ENCODE peak calls at places on chromosome 3, in eight cellular contexts. V is astrocyte, R is breast epithelium, N is uterus, M is H9, T is pancreas, Y is AG04450, D is Karpas-422. A is an unnamed sample.

GRCh38 chr3:189703865-189704264 is 72.7 kb downstream of the TP63 start:
- DNase-seq in N (no peak), M (no peak), R (no peak), D (no peak), T (no peak), Y (no peak), V (no peak), A (no peak)

GRCh38 chr3:33439421-33440327 is 531 bp downstream of the UBP1 start:
- DNase-seq in N (peak; percentile 47), D (peak; percentile 76), T (peak; percentile 49), V (peak; percentile 17), R (peak; percentile 64), M (peak; percentile 40), Y (no peak), A (peak; percentile 61)

GRCh38 chr3:150327678-150328667 is 80.1 kb upstream of the TSC22D2 start:
- DNase-seq in Y (no peak), M (no peak), R (no peak), V (peak; percentile 80), D (no peak), N (no peak), T (no peak), A (no peak)

GRCh38 chr3:62387251-62387650 is 13.9 kb upstream of the FEZF2 start:
- DNase-seq in M (no peak), N (no peak), D (no peak), V (no peak), R (no peak), Y (no peak), T (no peak), A (no peak)

GRCh38 chr3:194080473-194080872 is 55.5 kb upstream of the HES1 start:
- DNase-seq in M (no peak), V (peak; percentile 36), N (no peak), Y (no peak), T (no peak), R (no peak), D (no peak), A (no peak)

GRCh38 chr3:24220859-24221657 is 273.6 kb downstream of the THRB start:
- DNase-seq in D (no peak), R (no peak), M (no peak), V (peak; percentile 97), T (no peak), N (peak; percentile 65), Y (peak; percentile 68), A (no peak)

GRCh38 chr3:184289426-184289938 is 9.6 kb upstream of the PSMD2 start:
- DNase-seq in D (peak; percentile 93), M (peak; percentile 86), T (no peak), R (no peak), N (no peak), Y (no peak), V (peak; percentile 8), A (no peak)

GRCh38 chr3:193970773-193971206 is 165.2 kb upstream of the HES1 start:
- DNase-seq in R (no peak), V (peak; percentile 71), D (no peak), M (no peak), N (no peak), Y (no peak), T (no peak), A (no peak)

GRCh38 chr3:98734311-98734710 is 28.8 kb upstream of the ST3GAL6 start:
- DNase-seq in V (no peak), Y (no peak), T (no peak), N (no peak), M (no peak), R (no peak), D (no peak), A (no peak)

GRCh38 chr3:98733778-98734281 is 29.3 kb upstream of the ST3GAL6 start:
- DNase-seq in T (no peak), V (peak; percentile 8), D (no peak), N (no peak), M (no peak), Y (no peak), R (no peak), A (peak; percentile 7)

GRCh38 chr3:98735296-98735695 is 27.8 kb upstream of the ST3GAL6 start:
- DNase-seq in N (no peak), V (no peak), T (no peak), R (no peak), M (no peak), D (no peak), Y (no peak), A (no peak)

GRCh38 chr3:98735761-98736269 is 27.3 kb upstream of the ST3GAL6 start:
- DNase-seq in Y (no peak), T (no peak), M (no peak), V (peak; percentile 4), R (no peak), D (no peak), N (no peak), A (no peak)

DNA sequence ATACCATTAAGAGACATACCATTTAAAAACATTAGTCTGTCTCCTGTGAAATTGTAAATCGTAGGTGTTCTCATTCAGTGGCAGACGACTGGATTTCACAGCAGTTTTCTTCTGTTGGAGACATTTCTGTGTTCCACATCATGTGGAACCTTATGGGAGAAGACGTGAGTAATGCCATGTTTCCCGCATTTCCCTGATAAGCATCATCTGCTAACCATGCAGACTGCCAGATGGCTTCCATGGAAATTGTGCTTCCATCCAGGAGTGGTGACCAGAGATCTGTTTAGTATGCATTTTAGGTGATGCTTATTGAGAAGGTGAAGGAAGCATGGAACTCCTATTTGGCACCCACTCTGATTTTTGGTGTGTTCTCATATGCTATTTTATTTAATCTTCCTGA is 28.4 kb upstream of the ST3GAL6 start:
- DNase-seq in T (no peak), D (no peak), M (no peak), N (no peak), R (no peak), V (peak; percentile 54), Y (no peak), A (no peak)
- H3K27ac ChIP-seq in T (no peak overlapping the region), D (no peak overlapping the region), M (no peak overlapping the region), N (no peak overlapping the region), R (no peak overlapping the region), V (no peak overlapping the region), Y (no peak overlapping the region), A (no peak overlapping the region)

DNA sequence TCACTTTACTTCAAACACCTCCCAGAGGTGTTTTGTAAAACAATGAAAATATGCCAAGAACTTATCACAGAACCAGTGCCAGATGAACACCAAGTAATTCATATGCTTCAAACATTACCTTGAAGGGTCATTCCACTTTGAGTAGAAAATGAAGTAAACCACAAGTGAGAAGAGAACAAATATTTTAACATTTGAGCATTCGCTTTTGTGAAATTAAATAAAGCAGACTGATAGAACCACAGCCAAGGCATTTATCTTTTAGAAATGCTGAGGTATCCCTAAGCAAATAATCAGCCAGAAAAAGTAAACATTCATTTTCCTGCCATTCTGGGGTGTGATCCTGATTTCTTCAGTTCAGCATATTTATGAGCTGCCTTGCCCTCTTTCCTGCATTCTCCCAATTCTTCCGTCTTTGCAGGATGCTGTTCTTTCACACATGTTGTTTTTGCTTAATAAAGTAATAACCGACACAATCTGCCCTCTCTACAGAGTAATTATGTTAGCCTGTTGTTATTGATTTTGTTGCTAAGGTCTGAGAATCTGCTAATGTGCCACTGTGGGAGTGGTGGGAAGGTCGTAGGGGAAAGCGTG is 235.6 kb upstream of the TGFBR2 start:
- DNase-seq in V (peak; percentile 86), N (no peak), T (no peak), Y (no peak), D (no peak), R (no peak), M (no peak), A (no peak)
- H3K27ac ChIP-seq in V (no peak overlapping the region), N (peak overlapping the region; percentile 65), T (no peak overlapping the region), Y (no peak overlapping the region), D (no peak overlapping the region), R (peak overlapping the region; percentile 56), M (no peak overlapping the region), A (no peak overlapping the region)

GRCh38 chr3:16290007-16290826 is 25.2 kb downstream of the OXNAD1 start:
- DNase-seq in Y (peak; percentile 21), R (no peak), V (no peak), D (peak; percentile 85), M (no peak), N (peak; percentile 67), T (peak; percentile 11), A (no peak)

GRCh38 chr3:16289144-16289889 is 24.3 kb downstream of the OXNAD1 start:
- DNase-seq in V (no peak), N (no peak), Y (no peak), R (no peak), T (no peak), M (no peak), D (no peak), A (no peak)

GRCh38 chr3:16288664-16289063 is 23.7 kb downstream of the OXNAD1 start:
- DNase-seq in T (no peak), N (no peak), Y (no peak), M (no peak), D (no peak), V (no peak), R (no peak), A (no peak)

GRCh38 chr3:16286161-16286560 is 21.1 kb downstream of the OXNAD1 start:
- DNase-seq in V (no peak), N (no peak), D (no peak), R (no peak), T (no peak), M (no peak), Y (no peak), A (no peak)

GRCh38 chr3:16286672-16287604 is 21.9 kb downstream of the OXNAD1 start:
- DNase-seq in Y (no peak), V (no peak), T (no peak), R (no peak), D (peak; percentile 64), N (no peak), M (no peak), A (no peak)
- H3K27ac ChIP-seq in Y (no peak overlapping the region), V (no peak overlapping the region), T (no peak overlapping the region), R (peak overlapping the region; percentile 52), D (peak overlapping the region; percentile 67), N (peak overlapping the region; percentile 19), M (no peak overlapping the region), A (no peak overlapping the region)

GRCh38 chr3:171023566-171023965 is 3.0 kb downstream of the SLC2A2 start:
- DNase-seq in R (no peak), V (no peak), N (no peak), M (no peak), D (no peak), Y (no peak), T (no peak), A (no peak)

GRCh38 chr3:171028025-171028778 is 1.7 kb upstream of the SLC2A2 start:
- DNase-seq in Y (peak; percentile 79), D (no peak), T (peak; percentile 33), N (peak; percentile 36), M (peak; percentile 81), R (no peak), V (peak; percentile 97), A (peak; percentile 2)

GRCh38 chr3:171021377-171021776 is 5.1 kb downstream of the SLC2A2 start:
- DNase-seq in N (no peak), D (no peak), V (no peak), T (no peak), M (no peak), R (no peak), Y (no peak), A (no peak)

GRCh38 chr3:171028779-171029232 is 2.3 kb upstream of the SLC2A2 start:
- DNase-seq in Y (peak; percentile 76), T (no peak), V (peak; percentile 96), D (no peak), R (no peak), M (no peak), N (no peak), A (no peak)

DNA sequence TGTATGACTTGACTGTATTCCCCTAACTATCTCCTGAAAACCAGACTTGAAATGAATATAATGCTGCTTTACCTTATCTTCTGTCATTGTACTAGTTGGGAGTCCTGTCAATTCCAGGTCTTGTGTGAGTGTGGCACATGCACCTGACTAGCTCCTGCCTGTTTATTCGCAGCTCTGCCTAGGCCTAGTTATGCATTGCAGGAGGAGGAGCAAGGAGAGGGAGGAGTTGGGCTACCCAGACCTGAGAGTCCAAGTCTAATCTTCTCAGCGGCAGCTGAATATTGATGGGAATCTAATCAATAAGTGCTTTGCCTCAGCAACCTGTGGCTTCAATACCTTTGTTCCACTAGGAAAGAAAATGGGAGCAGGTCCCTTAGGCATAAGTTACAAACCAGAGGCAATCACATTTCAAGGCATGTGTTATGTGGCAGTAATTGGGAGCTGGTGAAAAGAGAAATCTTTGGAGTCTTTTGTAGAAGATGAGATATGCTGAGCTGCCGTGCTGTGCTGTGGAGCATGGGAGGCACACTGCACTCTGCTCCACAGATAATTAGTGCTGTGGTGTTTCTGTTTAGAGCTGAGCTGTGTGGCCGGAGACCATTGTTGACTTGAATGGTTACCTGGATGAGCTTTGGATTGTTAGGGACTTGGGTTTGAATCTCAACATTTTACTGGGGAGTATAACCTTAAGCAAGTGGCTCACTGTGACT is at the start of gene SLC2A2:
- DNase-seq in D (no peak), V (no peak), M (no peak), N (no peak), Y (no peak), R (no peak), T (no peak), A (no peak)
- H3K27ac ChIP-seq in D (no peak within 1 kb of the TSS), V (no peak within 1 kb of the TSS), M (no peak within 1 kb of the TSS), N (no peak within 1 kb of the TSS), Y (no peak within 1 kb of the TSS), R (no peak within 1 kb of the TSS), T (no peak within 1 kb of the TSS), A (no peak within 1 kb of the TSS)

A was measured in substantia nigra.